ENCODE peak calls at places on chromosomes 12 and 14, in eight cellular contexts. One of them, this sample, is unnamed.

GRCh38 chr14:53278602-53279506 is 125.7 kb upstream of the DDHD1 start:
- DNase-seq in fibroblast of lung: peak; percentile 31
- DNase-seq in SK-N-SH: no peak
- DNase-seq in tibial nerve: no peak
- DNase-seq in activated B cell treated with CpG ODN at 0.5 μM for 24 hours: no peak
- DNase-seq in MCF 10A: peak; percentile 88
- DNase-seq in body of pancreas: no peak
- DNase-seq in K562: no peak
- DNase-seq in this sample: no peak

GRCh38 chr14:36070056-36071043 is 106.2 kb downstream of the PTCSC3 start:
- DNase-seq in SK-N-SH: peak; percentile 39
- DNase-seq in activated B cell treated with CpG ODN at 0.5 μM for 24 hours: no peak
- DNase-seq in body of pancreas: peak; percentile 83
- DNase-seq in tibial nerve: peak; percentile 21
- DNase-seq in MCF 10A: peak; percentile 79
- DNase-seq in K562: peak; percentile 32
- DNase-seq in fibroblast of lung: peak; percentile 66
- DNase-seq in this sample: peak; percentile 78

GRCh38 chr14:32679927-32680612 is 258.6 kb upstream of the NPAS3 start:
- DNase-seq in K562: no peak
- DNase-seq in tibial nerve: no peak
- DNase-seq in activated B cell treated with CpG ODN at 0.5 μM for 24 hours: no peak
- DNase-seq in MCF 10A: no peak
- DNase-seq in body of pancreas: no peak
- DNase-seq in fibroblast of lung: no peak
- DNase-seq in SK-N-SH: no peak
- DNase-seq in this sample: no peak

GRCh38 chr12:117582135-117582784 is 220.8 kb upstream of the NOS1 start:
- DNase-seq in SK-N-SH: no peak
- DNase-seq in fibroblast of lung: no peak
- DNase-seq in body of pancreas: no peak
- DNase-seq in tibial nerve: no peak
- DNase-seq in K562: no peak
- DNase-seq in activated B cell treated with CpG ODN at 0.5 μM for 24 hours: no peak
- DNase-seq in MCF 10A: no peak
- DNase-seq in this sample: no peak

GRCh38 chr12:80142640-80143039 is 43.3 kb downstream of the OTOGL start:
- DNase-seq in MCF 10A: no peak
- DNase-seq in body of pancreas: no peak
- DNase-seq in activated B cell treated with CpG ODN at 0.5 μM for 24 hours: no peak
- DNase-seq in SK-N-SH: no peak
- DNase-seq in K562: no peak
- DNase-seq in tibial nerve: no peak
- DNase-seq in fibroblast of lung: no peak
- DNase-seq in this sample: no peak

GRCh38 chr12:92518071-92518470 is 184.7 kb upstream of the PLEKHG7 start:
- DNase-seq in activated B cell treated with CpG ODN at 0.5 μM for 24 hours: no peak
- DNase-seq in MCF 10A: no peak
- DNase-seq in fibroblast of lung: no peak
- DNase-seq in body of pancreas: no peak
- DNase-seq in SK-N-SH: no peak
- DNase-seq in K562: no peak
- DNase-seq in tibial nerve: no peak
- DNase-seq in this sample: no peak

GRCh38 chr12:32995623-32996022 is 99.0 kb upstream of the PKP2 start:
- DNase-seq in fibroblast of lung: no peak
- DNase-seq in tibial nerve: no peak
- DNase-seq in MCF 10A: no peak
- DNase-seq in K562: no peak
- DNase-seq in SK-N-SH: no peak
- DNase-seq in activated B cell treated with CpG ODN at 0.5 μM for 24 hours: no peak
- DNase-seq in body of pancreas: no peak
- DNase-seq in this sample: no peak

GRCh38 chr12:19689226-19689625 is 249.9 kb downstream of the AEBP2 start:
- DNase-seq in MCF 10A: peak; percentile 42
- DNase-seq in tibial nerve: no peak
- DNase-seq in fibroblast of lung: no peak
- DNase-seq in SK-N-SH: no peak
- DNase-seq in K562: no peak
- DNase-seq in body of pancreas: peak; percentile 38
- DNase-seq in activated B cell treated with CpG ODN at 0.5 μM for 24 hours: no peak
- DNase-seq in this sample: no peak

GRCh38 chr12:91825999-91826398 is 319.6 kb downstream of the BTG1 start:
- DNase-seq in body of pancreas: no peak
- DNase-seq in K562: no peak
- DNase-seq in tibial nerve: no peak
- DNase-seq in SK-N-SH: no peak
- DNase-seq in fibroblast of lung: no peak
- DNase-seq in MCF 10A: no peak
- DNase-seq in activated B cell treated with CpG ODN at 0.5 μM for 24 hours: no peak
- DNase-seq in this sample: no peak

GRCh38 chr14:24816011-24816928 is 182.3 kb upstream of the GZMB start:
- DNase-seq in MCF 10A: no peak
- DNase-seq in SK-N-SH: no peak
- DNase-seq in body of pancreas: peak; percentile 81
- DNase-seq in activated B cell treated with CpG ODN at 0.5 μM for 24 hours: no peak
- DNase-seq in tibial nerve: no peak
- DNase-seq in fibroblast of lung: peak; percentile 20
- DNase-seq in K562: no peak
- DNase-seq in this sample: peak; percentile 67

GRCh38 chr12:94596596-94596995 is 53.8 kb downstream of the TMCC3 start:
- DNase-seq in body of pancreas: peak; percentile 18
- DNase-seq in activated B cell treated with CpG ODN at 0.5 μM for 24 hours: no peak
- DNase-seq in K562: no peak
- DNase-seq in fibroblast of lung: peak; percentile 47
- DNase-seq in tibial nerve: no peak
- DNase-seq in SK-N-SH: no peak
- DNase-seq in MCF 10A: no peak
- DNase-seq in this sample: no peak

GRCh38 chr14:49972840-49973239 is 80.0 kb downstream of the ARF6 start:
- DNase-seq in SK-N-SH: no peak
- DNase-seq in fibroblast of lung: peak; percentile 89
- DNase-seq in K562: peak; percentile 31
- DNase-seq in activated B cell treated with CpG ODN at 0.5 μM for 24 hours: no peak
- DNase-seq in MCF 10A: peak; percentile 93
- DNase-seq in tibial nerve: no peak
- DNase-seq in body of pancreas: peak; percentile 44
- DNase-seq in this sample: peak; percentile 62

GRCh38 chr12:16352481-16352880 is 5.0 kb downstream of the MGST1 start:
- DNase-seq in body of pancreas: no peak
- DNase-seq in fibroblast of lung: peak; percentile 47
- DNase-seq in K562: no peak
- DNase-seq in activated B cell treated with CpG ODN at 0.5 μM for 24 hours: no peak
- DNase-seq in SK-N-SH: no peak
- DNase-seq in tibial nerve: no peak
- DNase-seq in MCF 10A: no peak
- DNase-seq in this sample: no peak

GRCh38 chr12:25469861-25470260 is 83.2 kb downstream of the LMNTD1 start:
- DNase-seq in activated B cell treated with CpG ODN at 0.5 μM for 24 hours: no peak
- DNase-seq in SK-N-SH: no peak
- DNase-seq in fibroblast of lung: peak; percentile 68
- DNase-seq in body of pancreas: no peak
- DNase-seq in tibial nerve: no peak
- DNase-seq in K562: no peak
- DNase-seq in MCF 10A: no peak
- DNase-seq in this sample: no peak

GRCh38 chr12:80936642-80937390 is 918 bp downstream of the LIN7A start:
- DNase-seq in K562: no peak
- DNase-seq in fibroblast of lung: peak; percentile 66
- DNase-seq in body of pancreas: peak; percentile 50
- DNase-seq in MCF 10A: peak; percentile 34
- DNase-seq in tibial nerve: no peak
- DNase-seq in activated B cell treated with CpG ODN at 0.5 μM for 24 hours: no peak
- DNase-seq in SK-N-SH: peak; percentile 44
- DNase-seq in this sample: peak; percentile 60

GRCh38 chr14:22381751-22382150 is 207.3 kb downstream of the DAD1 start:
- DNase-seq in SK-N-SH: no peak
- DNase-seq in body of pancreas: no peak
- DNase-seq in MCF 10A: no peak
- DNase-seq in activated B cell treated with CpG ODN at 0.5 μM for 24 hours: no peak
- DNase-seq in fibroblast of lung: no peak
- DNase-seq in K562: no peak
- DNase-seq in tibial nerve: no peak
- DNase-seq in this sample: no peak

GRCh38 chr12:119412811-119413794 is 78.6 kb downstream of the CCDC60 start:
- DNase-seq in K562: peak; percentile 65
- DNase-seq in body of pancreas: peak; percentile 73
- DNase-seq in SK-N-SH: peak; percentile 70
- DNase-seq in fibroblast of lung: peak; percentile 74
- DNase-seq in MCF 10A: peak; percentile 54
- DNase-seq in tibial nerve: peak; percentile 44
- DNase-seq in activated B cell treated with CpG ODN at 0.5 μM for 24 hours: no peak
- DNase-seq in this sample: peak; percentile 67

GRCh38 chr14:77220246-77221017 is 38.8 kb downstream of the TMEM63C start:
- DNase-seq in MCF 10A: no peak
- DNase-seq in K562: peak; percentile 9
- DNase-seq in SK-N-SH: no peak
- DNase-seq in tibial nerve: no peak
- DNase-seq in body of pancreas: no peak
- DNase-seq in fibroblast of lung: no peak
- DNase-seq in activated B cell treated with CpG ODN at 0.5 μM for 24 hours: no peak
- DNase-seq in this sample: no peak

GRCh38 chr12:109451400-109451799 is 25.7 kb downstream of the KCTD10 start:
- DNase-seq in fibroblast of lung: no peak
- DNase-seq in MCF 10A: no peak
- DNase-seq in tibial nerve: no peak
- DNase-seq in K562: no peak
- DNase-seq in SK-N-SH: no peak
- DNase-seq in activated B cell treated with CpG ODN at 0.5 μM for 24 hours: no peak
- DNase-seq in body of pancreas: no peak
- DNase-seq in this sample: no peak

GRCh38 chr12:104673294-104674062 is 216.7 kb downstream of the CHST11 start:
- DNase-seq in body of pancreas: no peak
- DNase-seq in fibroblast of lung: peak; percentile 34
- DNase-seq in tibial nerve: no peak
- DNase-seq in K562: no peak
- DNase-seq in activated B cell treated with CpG ODN at 0.5 μM for 24 hours: no peak
- DNase-seq in SK-N-SH: peak; percentile 29
- DNase-seq in MCF 10A: no peak
- DNase-seq in this sample: no peak

GRCh38 chr12:33251548-33251947 is 188.1 kb downstream of the SYT10 start:
- DNase-seq in body of pancreas: no peak
- DNase-seq in tibial nerve: no peak
- DNase-seq in K562: no peak
- DNase-seq in fibroblast of lung: no peak
- DNase-seq in MCF 10A: no peak
- DNase-seq in activated B cell treated with CpG ODN at 0.5 μM for 24 hours: no peak
- DNase-seq in SK-N-SH: no peak
- DNase-seq in this sample: no peak

GRCh38 chr12:127230843-127231260 is 1036.1 kb upstream of the TMEM132C start:
- DNase-seq in tibial nerve: no peak
- DNase-seq in fibroblast of lung: peak; percentile 83
- DNase-seq in body of pancreas: no peak
- DNase-seq in SK-N-SH: no peak
- DNase-seq in MCF 10A: peak; percentile 91
- DNase-seq in activated B cell treated with CpG ODN at 0.5 μM for 24 hours: no peak
- DNase-seq in K562: no peak
- DNase-seq in this sample: no peak

GRCh38 chr14:25007832-25008231 is 42.1 kb downstream of the STXBP6 start:
- DNase-seq in activated B cell treated with CpG ODN at 0.5 μM for 24 hours: no peak
- DNase-seq in body of pancreas: peak; percentile 90
- DNase-seq in fibroblast of lung: no peak
- DNase-seq in K562: no peak
- DNase-seq in MCF 10A: no peak
- DNase-seq in tibial nerve: no peak
- DNase-seq in SK-N-SH: no peak
- DNase-seq in this sample: peak; percentile 1

GRCh38 chr14:36818212-36818611 is 156.6 kb downstream of the PAX9 start:
- DNase-seq in MCF 10A: no peak
- DNase-seq in K562: no peak
- DNase-seq in body of pancreas: no peak
- DNase-seq in SK-N-SH: no peak
- DNase-seq in activated B cell treated with CpG ODN at 0.5 μM for 24 hours: no peak
- DNase-seq in fibroblast of lung: no peak
- DNase-seq in tibial nerve: no peak
- DNase-seq in this sample: no peak

GRCh38 chr12:113524495-113524894 is 52.8 kb upstream of the LHX5 start:
- DNase-seq in activated B cell treated with CpG ODN at 0.5 μM for 24 hours: no peak
- DNase-seq in MCF 10A: no peak
- DNase-seq in K562: peak; percentile 17
- DNase-seq in tibial nerve: no peak
- DNase-seq in fibroblast of lung: no peak
- DNase-seq in body of pancreas: no peak
- DNase-seq in SK-N-SH: no peak
- DNase-seq in this sample: no peak
- TF ChIP-seq CTCF in activated B cell treated with CpG ODN at 0.5 μM for 24 hours: no peak
- TF ChIP-seq CTCF in MCF 10A: no peak
- TF ChIP-seq CTCF in K562: peak; percentile 44
- TF ChIP-seq CTCF in tibial nerve: no peak
- TF ChIP-seq CTCF in fibroblast of lung: no peak
- TF ChIP-seq CTCF in body of pancreas: no peak
- TF ChIP-seq CTCF in SK-N-SH: no peak
- TF ChIP-seq CTCF in this sample: no peak

GRCh38 chr12:75698052-75698451 is 186.6 kb upstream of the KRR1 start:
- DNase-seq in activated B cell treated with CpG ODN at 0.5 μM for 24 hours: no peak
- DNase-seq in fibroblast of lung: no peak
- DNase-seq in tibial nerve: no peak
- DNase-seq in K562: no peak
- DNase-seq in body of pancreas: no peak
- DNase-seq in MCF 10A: no peak
- DNase-seq in SK-N-SH: no peak
- DNase-seq in this sample: no peak
- TF ChIP-seq CTCF in activated B cell treated with CpG ODN at 0.5 μM for 24 hours: no peak
- TF ChIP-seq CTCF in fibroblast of lung: no peak
- TF ChIP-seq CTCF in tibial nerve: no peak
- TF ChIP-seq CTCF in K562: no peak
- TF ChIP-seq CTCF in body of pancreas: no peak
- TF ChIP-seq CTCF in MCF 10A: no peak
- TF ChIP-seq CTCF in SK-N-SH: no peak
- TF ChIP-seq CTCF in this sample: no peak

GRCh38 chr12:67069451-67070306 is 199.5 kb upstream of the CAND1 start:
- DNase-seq in fibroblast of lung: no peak
- DNase-seq in tibial nerve: no peak
- DNase-seq in activated B cell treated with CpG ODN at 0.5 μM for 24 hours: peak; percentile 18
- DNase-seq in MCF 10A: peak; percentile 52
- DNase-seq in K562: no peak
- DNase-seq in SK-N-SH: peak; percentile 64
- DNase-seq in body of pancreas: peak; percentile 68
- DNase-seq in this sample: peak; percentile 75
- TF ChIP-seq CTCF in fibroblast of lung: no peak
- TF ChIP-seq CTCF in tibial nerve: no peak
- TF ChIP-seq CTCF in activated B cell treated with CpG ODN at 0.5 μM for 24 hours: no peak
- TF ChIP-seq CTCF in MCF 10A: peak; percentile 6
- TF ChIP-seq CTCF in K562: no peak
- TF ChIP-seq CTCF in SK-N-SH: no peak
- TF ChIP-seq CTCF in body of pancreas: peak; percentile 28
- TF ChIP-seq CTCF in this sample: peak; percentile 23

GRCh38 chr14:58571256-58571655 is 66.5 kb upstream of the DACT1 start:
- DNase-seq in MCF 10A: no peak
- DNase-seq in activated B cell treated with CpG ODN at 0.5 μM for 24 hours: no peak
- DNase-seq in K562: no peak
- DNase-seq in fibroblast of lung: no peak
- DNase-seq in tibial nerve: no peak
- DNase-seq in SK-N-SH: no peak
- DNase-seq in body of pancreas: no peak
- DNase-seq in this sample: no peak

GRCh38 chr14:58572092-58572853 is 65.5 kb upstream of the DACT1 start:
- DNase-seq in fibroblast of lung: peak; percentile 21
- DNase-seq in activated B cell treated with CpG ODN at 0.5 μM for 24 hours: no peak
- DNase-seq in K562: no peak
- DNase-seq in body of pancreas: no peak
- DNase-seq in MCF 10A: no peak
- DNase-seq in SK-N-SH: no peak
- DNase-seq in tibial nerve: no peak
- DNase-seq in this sample: no peak

GRCh38 chr14:58574623-58575022 is 63.1 kb upstream of the DACT1 start:
- DNase-seq in SK-N-SH: no peak
- DNase-seq in K562: no peak
- DNase-seq in body of pancreas: no peak
- DNase-seq in fibroblast of lung: no peak
- DNase-seq in activated B cell treated with CpG ODN at 0.5 μM for 24 hours: no peak
- DNase-seq in tibial nerve: no peak
- DNase-seq in MCF 10A: no peak
- DNase-seq in this sample: no peak
- TF ChIP-seq CTCF in SK-N-SH: peak; percentile 18
- TF ChIP-seq CTCF in K562: peak; percentile 23
- TF ChIP-seq CTCF in body of pancreas: no peak
- TF ChIP-seq CTCF in fibroblast of lung: peak; percentile 7
- TF ChIP-seq CTCF in activated B cell treated with CpG ODN at 0.5 μM for 24 hours: no peak
- TF ChIP-seq CTCF in tibial nerve: no peak
- TF ChIP-seq CTCF in MCF 10A: no peak
- TF ChIP-seq CTCF in this sample: no peak

This sample was measured in Calu3.